ENCODE peak calls at places on chromosomes 16 and 17, in nine cellular contexts. U, L, Y, B, P, Z, D, E and X are unnamed samples.

GRCh38 chr17:50938821-50939541 is 72.8 kb upstream of the TOB1 start:
- DNase-seq in U (no peak), L (no peak), Y (no peak), B (no peak), P (no peak), Z (no peak), D (no peak), E (no peak), X (no peak)

GRCh38 chr17:37168731-37169353 is 206.9 kb upstream of the C17orf78 start:
- DNase-seq in U (no peak), L (no peak), Y (no peak), B (no peak), P (no peak), Z (no peak), D (no peak), E (no peak), X (no peak)

GRCh38 chr17:16820161-16820877 is 130.3 kb downstream of the CCDC144A start:
- DNase-seq in U (no peak), L (no peak), Y (no peak), B (no peak), P (no peak), Z (no peak), D (no peak), E (no peak), X (no peak)

GRCh38 chr16:89257281-89257731 is 39.8 kb downstream of the ZNF778 start:
- DNase-seq in U (no peak), L (no peak), Y (no peak), B (no peak), P (no peak), Z (no peak), D (no peak), E (no peak), X (no peak)

GRCh38 chr17:58969612-58970011 is 137.1 kb downstream of the TRIM37 start:
- DNase-seq in U (no peak), L (no peak), Y (no peak), B (no peak), P (no peak), Z (no peak), D (no peak), E (no peak), X (no peak)

GRCh38 chr16:873889-874288 is 73.4 kb upstream of the GNG13 start:
- DNase-seq in U (no peak), L (no peak), Y (no peak), B (no peak), P (no peak), Z (no peak), D (no peak), E (no peak), X (no peak)

GRCh38 chr16:11535494-11535893 is 51.2 kb downstream of the LITAF start:
- DNase-seq in U (no peak), L (no peak), Y (no peak), B (no peak), P (no peak), Z (no peak), D (no peak), E (no peak), X (no peak)

GRCh38 chr16:996672-997071 is 15.1 kb downstream of the SOX8 start:
- DNase-seq in U (no peak), L (no peak), Y (no peak), B (no peak), P (no peak), Z (no peak), D (no peak), E (no peak), X (no peak)

GRCh38 chr17:58753026-58753425 is 2.6 kb upstream of the PPM1E start:
- DNase-seq in U (no peak), L (no peak), Y (no peak), B (no peak), P (no peak), Z (no peak), D (no peak), E (no peak), X (no peak)

GRCh38 chr16:49837673-49838360 is 18.1 kb downstream of the ZNF423 start:
- DNase-seq in U (no peak), L (no peak), Y (no peak), B (no peak), P (no peak), Z (no peak), D (no peak), E (no peak), X (no peak)

GRCh38 chr17:41339571-41340169 is 11.0 kb downstream of the KRT33A start:
- DNase-seq in U (no peak), L (no peak), Y (no peak), B (no peak), P (no peak), Z (no peak), D (no peak), E (no peak), X (no peak)

GRCh38 chr17:81459224-81459623 is 53.4 kb downstream of the ACTG1 start:
- DNase-seq in U (no peak), L (no peak), Y (no peak), B (no peak), P (no peak), Z (no peak), D (peak; percentile 70), E (no peak), X (no peak)

GRCh38 chr17:35799942-35800341 is 4.5 kb upstream of the MMP28 start:
- DNase-seq in U (peak; percentile 70), L (no peak), Y (no peak), B (no peak), P (no peak), Z (no peak), D (peak; percentile 89), E (no peak), X (no peak)

GRCh38 chr17:82835122-82835521 is 4.7 kb downstream of the ZNF750 start:
- DNase-seq in U (no peak), L (no peak), Y (no peak), B (no peak), P (no peak), Z (no peak), D (no peak), E (no peak), X (no peak)

GRCh38 chr17:35766903-35767510 is 6.3 kb downstream of the C17orf50 start:
- DNase-seq in U (peak; percentile 68), L (no peak), Y (no peak), B (no peak), P (no peak), Z (peak; percentile 16), D (peak; percentile 59), E (no peak), X (no peak)

GRCh38 chr16:19601083-19601976 is 45.8 kb downstream of the VPS35L start:
- DNase-seq in U (peak; percentile 70), L (peak; percentile 36), Y (peak; percentile 47), B (no peak), P (no peak), Z (peak; percentile 6), D (no peak), E (no peak), X (no peak)

GRCh38 chr16:48576927-48577326 is 33.1 kb downstream of the N4BP1 start:
- DNase-seq in U (peak; percentile 31), L (no peak), Y (no peak), B (no peak), P (no peak), Z (no peak), D (no peak), E (no peak), X (no peak)

GRCh38 chr16:11151156-11151904 is 104.7 kb downstream of the SOCS1 start:
- DNase-seq in U (no peak), L (no peak), Y (no peak), B (no peak), P (no peak), Z (no peak), D (no peak), E (no peak), X (no peak)

GRCh38 chr16:74700206-74701040 is at the start of gene MLKL:
- DNase-seq in U (peak; percentile 62), L (no peak), Y (peak; percentile 17), B (peak; percentile 11), P (peak; percentile 36), Z (peak; percentile 58), D (peak; percentile 65), E (peak; percentile 67), X (peak; percentile 23)

GRCh38 chr16:81468269-81468902 is 23.8 kb downstream of the CMIP start:
- DNase-seq in U (no peak), L (no peak), Y (no peak), B (no peak), P (no peak), Z (no peak), D (no peak), E (no peak), X (no peak)

GRCh38 chr17:55576237-55576998 is 65.2 kb upstream of the SMIM36 start:
- DNase-seq in U (peak; percentile 42), L (no peak), Y (no peak), B (peak; percentile 8), P (no peak), Z (no peak), D (no peak), E (peak; percentile 81), X (no peak)

GRCh38 chr16:20538181-20538580 is 38.0 kb downstream of the ACSM2B start:
- DNase-seq in U (no peak), L (no peak), Y (no peak), B (no peak), P (no peak), Z (no peak), D (no peak), E (no peak), X (no peak)

GRCh38 chr17:11928436-11928835 is 68.8 kb downstream of the ZNF18 start:
- DNase-seq in U (no peak), L (no peak), Y (no peak), B (no peak), P (no peak), Z (no peak), D (no peak), E (no peak), X (no peak)

GRCh38 chr17:31349454-31349853 is 28.0 kb upstream of the EVI2A start:
- DNase-seq in U (no peak), L (no peak), Y (no peak), B (no peak), P (no peak), Z (no peak), D (no peak), E (no peak), X (no peak)

GRCh38 chr16:55876854-55877253 is 1.7 kb upstream of the CES5A start:
- DNase-seq in U (no peak), L (no peak), Y (no peak), B (no peak), P (no peak), Z (no peak), D (no peak), E (no peak), X (no peak)

GRCh38 chr16:27305839-27306442 is 7.8 kb upstream of the IL4R start:
- DNase-seq in U (no peak), L (no peak), Y (no peak), B (no peak), P (no peak), Z (no peak), D (no peak), E (no peak), X (no peak)

GRCh38 chr17:44137891-44138709 is 3.6 kb upstream of the HROB start:
- DNase-seq in U (peak; percentile 99), L (peak; percentile 78), Y (peak; percentile 81), B (no peak), P (no peak), Z (no peak), D (peak; percentile 71), E (peak; percentile 96), X (no peak)

GRCh38 chr16:81460075-81460474 is 15.5 kb downstream of the CMIP start:
- DNase-seq in U (no peak), L (no peak), Y (no peak), B (no peak), P (no peak), Z (no peak), D (no peak), E (no peak), X (no peak)

GRCh38 chr16:30951785-30952184 is 2.9 kb downstream of the ORAI3 start:
- DNase-seq in U (peak; percentile 87), L (no peak), Y (no peak), B (no peak), P (no peak), Z (no peak), D (peak; percentile 81), E (peak; percentile 93), X (no peak)

GRCh38 chr16:9311303-9311954 is 220.0 kb downstream of the HAPSTR1 start:
- DNase-seq in U (no peak), L (no peak), Y (no peak), B (no peak), P (no peak), Z (no peak), D (no peak), E (no peak), X (no peak)

GRCh38 chr16:86261379-86261778 is 248.9 kb upstream of the FOXF1 start:
- DNase-seq in U (peak; percentile 23), L (peak; percentile 54), Y (no peak), B (peak; percentile 3), P (no peak), Z (no peak), D (no peak), E (no peak), X (no peak)